ENCODE peak calls at places on chromosomes 1 and 21, in nine cellular contexts. B is COR-L47; T is glomerular endothelial cell; W is NCI-H524 treated with DMSO at 0.1 percent for 48 hours; Q is AG04450; C is esophagus squamous epithelium; F is naive thymus-derived CD4-positive, alpha-beta T cell; M is stimulated activated CD4-positive, alpha-beta T cell treated with anti-CD3 and anti-CD28 coated beads, Interleukin-1b, Interleukin-23, amount 100 ng/mL, for 4 hours; X is NCI-H1436. Z is an unnamed sample.

GRCh38 chr1:184210048-184210447 is 158.5 kb downstream of the TSEN15 start:
- DNase-seq in B (no peak), T (no peak), W (peak), Q (no peak), C (no peak), F (no peak), M (no peak), X (no peak), Z (no peak)

GRCh38 chr1:7560601-7561181 is 210.4 kb upstream of the VAMP3 start:
- DNase-seq in B (no peak), T (no peak), W (no peak), Q (no peak), C (no peak), F (no peak), M (no peak), X (no peak), Z (no peak)

GRCh38 chr21:33229776-33230517 is at the start of gene IFNAR2:
- DNase-seq in B (peak), T (no peak), W (no peak), Q (no peak), C (no peak), F (peak), M (peak), X (peak), Z (peak)

GRCh38 chr1:61639218-61639617 is 85.7 kb downstream of the TM2D1 start:
- DNase-seq in B (peak), T (no peak), W (no peak), Q (no peak), C (no peak), F (no peak), M (no peak), X (no peak), Z (no peak)

GRCh38 chr1:44604167-44604955 is 69.9 kb downstream of the TMEM53 start:
- DNase-seq in B (peak), T (no peak), W (no peak), Q (no peak), C (no peak), F (no peak), M (no peak), X (no peak), Z (peak)

GRCh38 chr1:94383966-94384408 is 34.2 kb upstream of the ABCD3 start:
- DNase-seq in B (no peak), T (no peak), W (no peak), Q (peak), C (no peak), F (no peak), M (no peak), X (no peak), Z (no peak)

GRCh38 chr1:23801338-23801748 is 789 bp upstream of the GALE start:
- DNase-seq in B (peak), T (no peak), W (no peak), Q (no peak), C (no peak), F (no peak), M (no peak), X (no peak), Z (peak)

GRCh38 chr1:117020526-117021156 is 19.1 kb downstream of the CD101 start:
- DNase-seq in B (no peak), T (no peak), W (no peak), Q (no peak), C (no peak), F (no peak), M (no peak), X (no peak), Z (no peak)

GRCh38 chr1:150793231-150793630 is 14.8 kb downstream of the CTSK start:
- DNase-seq in B (no peak), T (no peak), W (no peak), Q (no peak), C (no peak), F (no peak), M (no peak), X (no peak), Z (no peak)

GRCh38 chr1:173884701-173885100 is 16.5 kb downstream of the ZBTB37 start:
- DNase-seq in B (no peak), T (no peak), W (no peak), Q (no peak), C (no peak), F (no peak), M (no peak), X (no peak), Z (no peak)

Z was measured in DMS79 treated with DMSO at 0.1 percent for 48 hours.